ENCODE peak calls at places on chromosome 19, in four cellular contexts. Y is aorta, R is esophagus muscularis mucosa, M is anterior cingulate cortex. W is an unnamed sample.

GRCh38 chr19:31705656-31706055 is 356.4 kb upstream of the TSHZ3 start:
- DNase-seq in Y (no peak), M (no peak), R (peak; percentile 68), W (no peak)

GRCh38 chr19:16821081-16821480 is 8.1 kb upstream of the SIN3B start:
- DNase-seq in R (no peak), Y (no peak), M (no peak), W (no peak)

GRCh38 chr19:19306191-19306590 is 14.1 kb downstream of the SUGP1 start:
- DNase-seq in Y (no peak), R (no peak), M (no peak), W (no peak)

GRCh38 chr19:2780284-2780683 is 2.8 kb downstream of the SGTA start:
- DNase-seq in R (no peak), M (no peak), Y (no peak), W (no peak)

GRCh38 chr19:29841209-29841558 is 29.4 kb downstream of the CCNE1 start:
- DNase-seq in M (no peak), Y (no peak), R (peak; percentile 62), W (no peak)

GRCh38 chr19:1862424-1863307 is 713 bp downstream of the KLF16 start:
- DNase-seq in R (no peak), Y (peak; percentile 71), M (no peak), W (no peak)

GRCh38 chr19:623974-624373 is 9.4 kb downstream of the POLRMT start:
- DNase-seq in R (no peak), Y (no peak), M (no peak), W (no peak)

GRCh38 chr19:5326986-5327623 is 13.5 kb downstream of the PTPRS start:
- DNase-seq in R (no peak), M (no peak), Y (no peak), W (no peak)

GRCh38 chr19:40466219-40467006 is at the start of gene SPTBN4:
- DNase-seq in M (peak; percentile 41), R (no peak), Y (peak; percentile 70), W (peak; percentile 28)

GRCh38 chr19:12788682-12789097 is 2.6 kb upstream of the JUNB start:
- DNase-seq in M (peak; percentile 46), Y (peak; percentile 92), R (no peak), W (no peak)

GRCh38 chr19:11035441-11036377 is 53.6 kb upstream of the LDLR start:
- DNase-seq in Y (peak; percentile 94), R (peak; percentile 95), M (peak; percentile 25), W (peak; percentile 67)

GRCh38 chr19:977058-977464 is 7.1 kb upstream of the WDR18 start:
- DNase-seq in R (no peak), M (no peak), Y (no peak), W (no peak)

GRCh38 chr19:12840091-12841079 is 2.1 kb downstream of the MAST1 start:
- DNase-seq in M (peak; percentile 8), R (no peak), Y (no peak), W (peak; percentile 77)

GRCh38 chr19:58409010-58409790 is 751 bp downstream of the ZNF584 start:
- DNase-seq in R (no peak), M (no peak), Y (peak; percentile 56), W (no peak)

GRCh38 chr19:14871619-14872230 is 14.2 kb downstream of the OR7A17 start:
- DNase-seq in Y (no peak), M (no peak), R (no peak), W (no peak)

GRCh38 chr19:56595548-56595899 is 422 bp downstream of the ZNF71 start:
- DNase-seq in M (no peak), Y (no peak), R (no peak), W (no peak)

GRCh38 chr19:7705387-7706187 is 3.7 kb upstream of the FCER2 start:
- DNase-seq in M (no peak), Y (peak; percentile 81), R (no peak), W (peak; percentile 29)

GRCh38 chr19:55346725-55347441 is 7.2 kb downstream of the KMT5C start:
- DNase-seq in M (no peak), Y (no peak), R (no peak), W (no peak)

GRCh38 chr19:20102097-20102496 is 24.3 kb downstream of the ZNF90 start:
- DNase-seq in Y (no peak), R (no peak), M (no peak), W (no peak)

GRCh38 chr19:49912965-49913685 is 15.9 kb upstream of the ATF5 start:
- DNase-seq in Y (peak; percentile 47), M (peak; percentile 25), R (no peak), W (no peak)

GRCh38 chr19:3692141-3693029 is 7.9 kb downstream of the PIP5K1C start:
- DNase-seq in Y (peak; percentile 58), M (no peak), R (no peak), W (no peak)

GRCh38 chr19:7264858-7265257 is 29.4 kb downstream of the INSR start:
- DNase-seq in M (no peak), R (no peak), Y (no peak), W (no peak)

GRCh38 chr19:33399081-33399744 is 25.7 kb downstream of the CEBPG start:
- DNase-seq in R (no peak), Y (peak; percentile 40), M (no peak), W (no peak)

GRCh38 chr19:32223595-32224370 is 121.6 kb upstream of the ZNF507 start:
- DNase-seq in Y (no peak), M (no peak), R (no peak), W (no peak)

GRCh38 chr19:54551950-54552912 is 21.4 kb upstream of the LILRA2 start:
- DNase-seq in M (no peak), Y (peak; percentile 73), R (peak; percentile 90), W (peak; percentile 54)

W was measured in substantia nigra.